ENCODE peak calls at places on chromosomes 12 and 14, in eight cellular contexts. One of them, this sample, is unnamed.
A peak's percentile ranks its signal among the peaks of the same experiment; 100 is the strongest.

GRCh38 chr12:48185181-48185919 is 1.9 kb downstream of the CCDC184 start:
- ATAC-seq in naive thymus-derived CD8-positive, alpha-beta T cell: no peak
- ATAC-seq in right lobe of liver: no peak
- ATAC-seq in lung: no peak
- ATAC-seq in activated T-helper 17 cell treated with anti-CD3 and anti-CD28 coated beads, Interleukin-2, amount 50 U/mL, for 72 hours: no peak
- ATAC-seq in DND-41: no peak
- ATAC-seq in sciatic nerve: no peak
- ATAC-seq in effector memory CD8-positive, alpha-beta T cell: no peak
- ATAC-seq in this sample: no peak

GRCh38 chr12:24111591-24111990 is 162.1 kb upstream of the SOX5 start:
- ATAC-seq in naive thymus-derived CD8-positive, alpha-beta T cell: no peak
- ATAC-seq in right lobe of liver: no peak
- ATAC-seq in lung: no peak
- ATAC-seq in activated T-helper 17 cell treated with anti-CD3 and anti-CD28 coated beads, Interleukin-2, amount 50 U/mL, for 72 hours: no peak
- ATAC-seq in DND-41: no peak
- ATAC-seq in sciatic nerve: no peak
- ATAC-seq in effector memory CD8-positive, alpha-beta T cell: no peak
- ATAC-seq in this sample: peak; percentile 26

GRCh38 chr14:99137913-99138571 is 134.0 kb downstream of the BCL11B start:
- ATAC-seq in naive thymus-derived CD8-positive, alpha-beta T cell: peak; percentile 73
- ATAC-seq in right lobe of liver: no peak
- ATAC-seq in lung: no peak
- ATAC-seq in activated T-helper 17 cell treated with anti-CD3 and anti-CD28 coated beads, Interleukin-2, amount 50 U/mL, for 72 hours: peak; percentile 82
- ATAC-seq in DND-41: peak; percentile 65
- ATAC-seq in sciatic nerve: no peak
- ATAC-seq in effector memory CD8-positive, alpha-beta T cell: peak; percentile 67
- ATAC-seq in this sample: peak; percentile 76

GRCh38 chr14:73231874-73232851 is 5.1 kb upstream of the PAPLN start:
- ATAC-seq in naive thymus-derived CD8-positive, alpha-beta T cell: no peak
- ATAC-seq in right lobe of liver: peak; percentile 45
- ATAC-seq in lung: no peak
- ATAC-seq in activated T-helper 17 cell treated with anti-CD3 and anti-CD28 coated beads, Interleukin-2, amount 50 U/mL, for 72 hours: peak; percentile 12
- ATAC-seq in DND-41: peak; percentile 62
- ATAC-seq in sciatic nerve: no peak
- ATAC-seq in effector memory CD8-positive, alpha-beta T cell: no peak
- ATAC-seq in this sample: peak; percentile 27

GRCh38 chr12:120783197-120783596 is 57.6 kb downstream of the ACADS start:
- ATAC-seq in naive thymus-derived CD8-positive, alpha-beta T cell: no peak
- ATAC-seq in right lobe of liver: peak; percentile 28
- ATAC-seq in lung: no peak
- ATAC-seq in activated T-helper 17 cell treated with anti-CD3 and anti-CD28 coated beads, Interleukin-2, amount 50 U/mL, for 72 hours: peak; percentile 85
- ATAC-seq in DND-41: no peak
- ATAC-seq in sciatic nerve: no peak
- ATAC-seq in effector memory CD8-positive, alpha-beta T cell: peak; percentile 29
- ATAC-seq in this sample: peak; percentile 87

GRCh38 chr12:28543021-28543890 is 353.0 kb downstream of the CCDC91 start:
- ATAC-seq in naive thymus-derived CD8-positive, alpha-beta T cell: no peak
- ATAC-seq in right lobe of liver: peak; percentile 28
- ATAC-seq in lung: no peak
- ATAC-seq in activated T-helper 17 cell treated with anti-CD3 and anti-CD28 coated beads, Interleukin-2, amount 50 U/mL, for 72 hours: peak; percentile 29
- ATAC-seq in DND-41: peak; percentile 33
- ATAC-seq in sciatic nerve: no peak
- ATAC-seq in effector memory CD8-positive, alpha-beta T cell: peak; percentile 66
- ATAC-seq in this sample: no peak

GRCh38 chr14:102863381-102863780 is 59.1 kb upstream of the AMN start:
- ATAC-seq in naive thymus-derived CD8-positive, alpha-beta T cell: no peak
- ATAC-seq in right lobe of liver: peak; percentile 92
- ATAC-seq in lung: no peak
- ATAC-seq in activated T-helper 17 cell treated with anti-CD3 and anti-CD28 coated beads, Interleukin-2, amount 50 U/mL, for 72 hours: no peak
- ATAC-seq in DND-41: no peak
- ATAC-seq in sciatic nerve: no peak
- ATAC-seq in effector memory CD8-positive, alpha-beta T cell: no peak
- ATAC-seq in this sample: no peak

GRCh38 chr12:52618216-52618615 is at the start of gene KRT73:
- ATAC-seq in naive thymus-derived CD8-positive, alpha-beta T cell: no peak
- ATAC-seq in right lobe of liver: no peak
- ATAC-seq in lung: no peak
- ATAC-seq in activated T-helper 17 cell treated with anti-CD3 and anti-CD28 coated beads, Interleukin-2, amount 50 U/mL, for 72 hours: no peak
- ATAC-seq in DND-41: no peak
- ATAC-seq in sciatic nerve: no peak
- ATAC-seq in effector memory CD8-positive, alpha-beta T cell: no peak
- ATAC-seq in this sample: no peak

GRCh38 chr12:51270847-51271518 is 768 bp upstream of the SMAGP start:
- ATAC-seq in naive thymus-derived CD8-positive, alpha-beta T cell: no peak
- ATAC-seq in right lobe of liver: no peak
- ATAC-seq in lung: peak; percentile 16
- ATAC-seq in activated T-helper 17 cell treated with anti-CD3 and anti-CD28 coated beads, Interleukin-2, amount 50 U/mL, for 72 hours: peak; percentile 89
- ATAC-seq in DND-41: peak; percentile 1
- ATAC-seq in sciatic nerve: peak; percentile 7
- ATAC-seq in effector memory CD8-positive, alpha-beta T cell: no peak
- ATAC-seq in this sample: peak; percentile 84

GRCh38 chr14:54742492-54743350 is 159.9 kb downstream of the GCH1 start:
- ATAC-seq in naive thymus-derived CD8-positive, alpha-beta T cell: peak; percentile 61
- ATAC-seq in right lobe of liver: no peak
- ATAC-seq in lung: no peak
- ATAC-seq in activated T-helper 17 cell treated with anti-CD3 and anti-CD28 coated beads, Interleukin-2, amount 50 U/mL, for 72 hours: peak; percentile 38
- ATAC-seq in DND-41: no peak
- ATAC-seq in sciatic nerve: no peak
- ATAC-seq in effector memory CD8-positive, alpha-beta T cell: no peak
- ATAC-seq in this sample: no peak

GRCh38 chr12:124675881-124676688 is 108.7 kb upstream of the NCOR2 start:
- ATAC-seq in naive thymus-derived CD8-positive, alpha-beta T cell: no peak
- ATAC-seq in right lobe of liver: no peak
- ATAC-seq in lung: peak; percentile 45
- ATAC-seq in activated T-helper 17 cell treated with anti-CD3 and anti-CD28 coated beads, Interleukin-2, amount 50 U/mL, for 72 hours: no peak
- ATAC-seq in DND-41: no peak
- ATAC-seq in sciatic nerve: peak; percentile 13
- ATAC-seq in effector memory CD8-positive, alpha-beta T cell: no peak
- ATAC-seq in this sample: peak; percentile 52

GRCh38 chr14:99660006-99660566 is 15.2 kb downstream of the HHIPL1 start:
- ATAC-seq in naive thymus-derived CD8-positive, alpha-beta T cell: no peak
- ATAC-seq in right lobe of liver: no peak
- ATAC-seq in lung: no peak
- ATAC-seq in activated T-helper 17 cell treated with anti-CD3 and anti-CD28 coated beads, Interleukin-2, amount 50 U/mL, for 72 hours: no peak
- ATAC-seq in DND-41: no peak
- ATAC-seq in sciatic nerve: peak; percentile 14
- ATAC-seq in effector memory CD8-positive, alpha-beta T cell: no peak
- ATAC-seq in this sample: no peak

GRCh38 chr12:106288510-106289195 is 13.9 kb upstream of the TCP11L2 start:
- ATAC-seq in naive thymus-derived CD8-positive, alpha-beta T cell: no peak
- ATAC-seq in right lobe of liver: no peak
- ATAC-seq in lung: peak; percentile 67
- ATAC-seq in activated T-helper 17 cell treated with anti-CD3 and anti-CD28 coated beads, Interleukin-2, amount 50 U/mL, for 72 hours: peak; percentile 99
- ATAC-seq in DND-41: no peak
- ATAC-seq in sciatic nerve: no peak
- ATAC-seq in effector memory CD8-positive, alpha-beta T cell: no peak
- ATAC-seq in this sample: peak; percentile 93